ENCODE peak calls at places on chromosomes 13 and 19, in ten cellular contexts. W is suprapubic skin, T is adrenal gland, S is stomach, U is breast epithelium, N is IMR-90, M is A549, X is heart left ventricle, R is uterus, A is upper lobe of left lung. H is an unnamed sample.

GRCh38 chr13:93698016-93698613 is 471.5 kb downstream of the GPC6 start:
- DNase-seq in A (no peak), U (no peak), M (no peak), X (no peak), T (no peak), N (no peak), R (no peak), S (no peak), W (no peak), H (no peak)

GRCh38 chr19:2135474-2136402 is 15.6 kb downstream of the AP3D1 start:
- DNase-seq in S (no peak), R (no peak), W (no peak), A (peak; percentile 77), X (no peak), U (no peak), T (no peak), N (no peak), M (no peak), H (no peak)

GRCh38 chr13:30982506-30982905 is 50.0 kb downstream of the TEX26 start:
- DNase-seq in T (no peak), R (no peak), N (no peak), W (no peak), S (no peak), X (no peak), M (no peak), U (no peak), A (no peak), H (no peak)

GRCh38 chr13:27379126-27379525 is 45.3 kb upstream of the GTF3A start:
- DNase-seq in W (no peak), N (no peak), M (no peak), A (no peak), S (no peak), U (no peak), T (no peak), R (no peak), X (no peak), H (no peak)

GRCh38 chr13:96824110-96824509 is 170.2 kb downstream of the OXGR1 start:
- DNase-seq in R (no peak), N (no peak), W (no peak), X (no peak), A (no peak), U (no peak), T (no peak), S (no peak), M (no peak), H (no peak)

GRCh38 chr19:6476155-6476895 is 5.3 kb downstream of the DENND1C start:
- DNase-seq in X (no peak), U (no peak), N (peak; percentile 10), W (peak; percentile 81), A (peak; percentile 94), S (peak; percentile 87), T (peak; percentile 96), R (peak; percentile 31), M (peak; percentile 59), H (peak; percentile 95)

GRCh38 chr13:69050696-69051095 is 1056.9 kb upstream of the ATXN8OS start:
- DNase-seq in M (no peak), T (no peak), R (no peak), W (no peak), N (no peak), S (no peak), X (no peak), U (no peak), A (no peak), H (no peak)

GRCh38 chr13:111485491-111486250 is 165.2 kb downstream of the TEX29 start:
- DNase-seq in A (peak; percentile 48), T (peak; percentile 27), N (no peak), M (no peak), U (peak; percentile 31), S (peak; percentile 11), W (no peak), X (no peak), R (no peak), H (no peak)

GRCh38 chr19:289651-290538 is 1.3 kb downstream of the PLPP2 start:
- DNase-seq in M (peak; percentile 83), S (peak; percentile 87), X (no peak), N (peak; percentile 25), T (no peak), U (peak; percentile 86), R (peak; percentile 63), W (no peak), A (no peak), H (peak; percentile 92)

GRCh38 chr13:31530883-31531282 is 208.4 kb upstream of the RXFP2 start:
- DNase-seq in X (no peak), S (no peak), W (no peak), T (no peak), R (no peak), N (no peak), M (no peak), U (no peak), A (no peak), H (no peak)

GRCh38 chr19:45901912-45902650 is at the start of gene MYPOP:
- DNase-seq in M (no peak), X (no peak), W (no peak), U (no peak), R (peak; percentile 38), S (no peak), N (no peak), T (no peak), A (no peak), H (no peak)

GRCh38 chr13:42378383-42378780 is 106.4 kb downstream of the AKAP11 start:
- DNase-seq in M (no peak), W (no peak), A (no peak), T (no peak), N (no peak), U (no peak), X (no peak), S (no peak), R (no peak), H (no peak)

GRCh38 chr13:73399347-73400216 is 340.8 kb downstream of the KLF5 start:
- DNase-seq in W (no peak), M (no peak), A (no peak), T (no peak), S (peak; percentile 68), X (no peak), N (no peak), U (no peak), R (no peak), H (no peak)

GRCh38 chr13:56755181-56755580 is 385.5 kb upstream of the PRR20A start:
- DNase-seq in S (no peak), N (no peak), A (no peak), X (no peak), W (no peak), R (no peak), M (no peak), U (no peak), T (no peak), H (no peak)

GRCh38 chr13:100314132-100314910 is 225.4 kb downstream of the PCCA start:
- DNase-seq in T (no peak), N (no peak), X (no peak), S (no peak), A (no peak), R (no peak), U (no peak), W (no peak), M (no peak), H (no peak)

GRCh38 chr19:35169226-35169995 is 14.9 kb downstream of the FXYD5 start:
- DNase-seq in S (no peak), N (no peak), X (peak; percentile 10), W (no peak), U (no peak), R (no peak), A (peak; percentile 37), M (no peak), T (peak; percentile 23), H (no peak)
- H3K4me1 ChIP-seq in S (peaks cover 28% of the 10 kb centered on the region), N (no peaks in the 10 kb centered on the region), X (no peaks in the 10 kb centered on the region), W (peaks cover 24% of the 10 kb centered on the region), U (no peaks in the 10 kb centered on the region), R (no peaks in the 10 kb centered on the region), A (peaks cover 6% of the 10 kb centered on the region), M (peaks cover 3% of the 10 kb centered on the region), T (no peaks in the 10 kb centered on the region), H (no peaks in the 10 kb centered on the region)

DNA sequence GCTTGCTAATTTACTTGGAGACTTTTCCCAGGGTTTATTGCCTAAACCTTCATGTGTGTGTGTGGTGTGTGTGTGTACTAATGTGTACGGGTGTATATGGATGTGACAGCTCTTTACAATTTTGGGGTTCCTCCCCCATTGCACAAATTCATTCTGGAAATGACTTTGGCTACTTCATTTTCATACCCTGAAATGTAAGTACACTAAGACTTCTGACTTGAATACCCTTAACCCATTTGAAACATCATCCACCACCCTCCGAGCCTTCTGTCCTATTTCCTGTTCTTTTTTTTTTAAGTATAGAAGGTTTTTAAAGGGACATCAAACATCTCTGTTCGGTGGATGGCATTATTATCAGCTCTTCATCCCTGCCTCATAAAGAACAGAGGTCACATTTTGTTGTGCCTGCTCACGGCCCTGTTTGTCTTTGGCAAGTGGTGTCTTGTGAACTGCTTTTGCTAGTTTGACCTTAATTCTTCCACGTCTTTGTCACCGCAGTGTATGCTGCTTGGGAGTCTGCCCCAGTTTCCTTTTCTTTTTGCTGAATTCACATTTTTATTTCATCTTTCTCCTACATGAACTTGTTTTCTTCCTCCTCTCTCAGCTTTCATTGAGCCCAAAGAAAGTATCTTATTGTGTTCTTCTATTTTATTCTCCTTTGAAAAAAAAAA is 228.3 kb downstream of the FOXO1 start:
- DNase-seq in T (no peak), X (no peak), M (no peak), W (no peak), U (no peak), R (no peak), A (no peak), N (no peak), S (no peak), H (no peak)
- H3K27ac ChIP-seq in T (no peak overlapping the region), X (peak overlapping the region; percentile 54), M (no peak overlapping the region), W (no peak overlapping the region), U (no peak overlapping the region), R (peak overlapping the region; percentile 84), A (peak overlapping the region; percentile 77), N (no peak overlapping the region), S (peak overlapping the region; percentile 56), H (peak overlapping the region; percentile 67)

GRCh38 chr19:5292843-5293606 is 47.6 kb downstream of the PTPRS start:
- DNase-seq in T (peak; percentile 76), R (peak; percentile 70), U (peak; percentile 72), A (peak; percentile 93), X (peak; percentile 67), W (peak; percentile 82), M (peak; percentile 77), S (peak; percentile 70), N (peak; percentile 65), H (peak; percentile 66)
- TF ChIP-seq POLR2A in T (peak; percentile 58), R (no peak), U (no peak), A (peak; percentile 50), X (peak; percentile 63), W (no peak), M (peak; percentile 26), S (no peak), N (peak; percentile 83), H (peak; percentile 24)

DNA sequence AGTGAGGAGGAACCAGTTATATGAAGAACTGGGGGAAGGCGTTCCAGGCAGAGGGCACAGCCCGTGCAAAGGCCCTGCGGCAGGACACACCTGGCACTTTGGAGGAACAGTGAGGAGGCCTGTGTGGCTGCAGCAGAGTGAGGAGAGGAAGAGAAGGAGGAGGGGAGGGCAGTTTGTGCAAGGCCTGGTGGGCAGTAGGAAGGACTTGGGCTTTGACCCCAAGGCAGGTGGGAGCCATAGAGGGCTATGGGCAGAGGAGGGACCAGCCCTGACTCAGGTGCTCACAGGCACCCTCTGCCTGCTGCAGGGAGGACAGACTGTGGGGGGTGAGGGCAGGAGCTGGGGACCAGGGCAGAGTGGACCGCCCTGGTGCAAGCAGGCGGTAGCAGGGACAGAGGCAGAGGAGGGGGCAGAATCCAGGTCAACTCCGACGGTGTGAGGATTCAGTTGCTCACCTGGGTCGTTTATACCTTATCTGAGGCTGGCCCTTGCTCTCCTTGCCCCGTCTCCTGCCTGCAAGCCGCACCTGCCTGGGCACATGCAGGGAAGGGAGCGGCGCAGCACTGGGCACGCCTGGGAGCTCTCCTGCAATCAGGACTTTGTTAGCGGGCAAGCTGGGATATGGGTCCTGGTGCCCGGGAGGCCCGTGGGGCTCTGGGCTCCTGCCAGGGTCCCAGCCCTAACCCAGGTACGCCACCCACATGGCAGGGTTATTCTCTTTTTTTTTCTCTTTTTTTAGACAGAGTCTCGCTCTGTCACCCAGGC is 34.8 kb downstream of the NFIC start:
- DNase-seq in S (no peak), M (no peak), X (no peak), U (no peak), W (no peak), R (no peak), A (no peak), T (no peak), N (no peak), H (no peak)
- H3K4me1 ChIP-seq in S (peaks cover 98% of the 10 kb centered on the region), M (peaks cover 41% of the 10 kb centered on the region), X (peaks cover 40% of the 10 kb centered on the region), U (peaks cover 2% of the 10 kb centered on the region), W (peaks cover 81% of the 10 kb centered on the region), R (peaks cover 5% of the 10 kb centered on the region), A (peaks cover 74% of the 10 kb centered on the region), T (peaks cover 50% of the 10 kb centered on the region), N (peaks cover 30% of the 10 kb centered on the region), H (peaks cover 98% of the 10 kb centered on the region)

H was measured in body of pancreas.